ENCODE peak calls at places on chromosomes 12 and 14, in nine cellular contexts. One of them, this sample, is unnamed.

GRCh38 chr14:97634786-97635185 is 837.6 kb downstream of the VRK1 start:
- DNase-seq in adipocyte: no peak
- DNase-seq in heart right ventricle: no peak
- DNase-seq in T-helper 1 cell: peak; percentile 56
- DNase-seq in activated CD4-positive, alpha-beta T cell treated with anti-CD3 and anti-CD28 coated beads for 1 hour: peak; percentile 19
- DNase-seq in stimulated activated CD4-positive, alpha-beta T cell treated with anti-CD3 and anti-CD28 coated beads, Interleukin-2, amount 100 ng/mL, for 24 hours: no peak
- DNase-seq in progenitor cell of endocrine pancreas: no peak
- DNase-seq in activated CD4-positive, alpha-beta memory T cell treated with anti-CD3 and anti-CD28 coated beads, Interleukin-2, amount 10 ng/mL, durations not matched to agents 7 days and 5 days: peak; percentile 29
- DNase-seq in frontal cortex: peak; percentile 5
- DNase-seq in this sample: no peak

GRCh38 chr14:23076785-23077408 is 18.0 kb downstream of the ACIN1 start:
- DNase-seq in adipocyte: peak; percentile 72
- DNase-seq in heart right ventricle: no peak
- DNase-seq in T-helper 1 cell: no peak
- DNase-seq in activated CD4-positive, alpha-beta T cell treated with anti-CD3 and anti-CD28 coated beads for 1 hour: no peak
- DNase-seq in stimulated activated CD4-positive, alpha-beta T cell treated with anti-CD3 and anti-CD28 coated beads, Interleukin-2, amount 100 ng/mL, for 24 hours: peak; percentile 42
- DNase-seq in progenitor cell of endocrine pancreas: no peak
- DNase-seq in activated CD4-positive, alpha-beta memory T cell treated with anti-CD3 and anti-CD28 coated beads, Interleukin-2, amount 10 ng/mL, durations not matched to agents 7 days and 5 days: no peak
- DNase-seq in frontal cortex: no peak
- DNase-seq in this sample: no peak

GRCh38 chr14:73785336-73785833 is 66.2 kb upstream of the PTGR2 start:
- DNase-seq in adipocyte: peak; percentile 87
- DNase-seq in heart right ventricle: peak; percentile 43
- DNase-seq in T-helper 1 cell: no peak
- DNase-seq in activated CD4-positive, alpha-beta T cell treated with anti-CD3 and anti-CD28 coated beads for 1 hour: no peak
- DNase-seq in stimulated activated CD4-positive, alpha-beta T cell treated with anti-CD3 and anti-CD28 coated beads, Interleukin-2, amount 100 ng/mL, for 24 hours: peak; percentile 31
- DNase-seq in progenitor cell of endocrine pancreas: no peak
- DNase-seq in activated CD4-positive, alpha-beta memory T cell treated with anti-CD3 and anti-CD28 coated beads, Interleukin-2, amount 10 ng/mL, durations not matched to agents 7 days and 5 days: no peak
- DNase-seq in frontal cortex: no peak
- DNase-seq in this sample: peak; percentile 41

GRCh38 chr12:109111775-109112491 is 4.5 kb upstream of the ACACB start:
- DNase-seq in adipocyte: peak; percentile 87
- DNase-seq in heart right ventricle: peak; percentile 74
- DNase-seq in T-helper 1 cell: peak; percentile 28
- DNase-seq in activated CD4-positive, alpha-beta T cell treated with anti-CD3 and anti-CD28 coated beads for 1 hour: peak; percentile 19
- DNase-seq in stimulated activated CD4-positive, alpha-beta T cell treated with anti-CD3 and anti-CD28 coated beads, Interleukin-2, amount 100 ng/mL, for 24 hours: peak; percentile 67
- DNase-seq in progenitor cell of endocrine pancreas: no peak
- DNase-seq in activated CD4-positive, alpha-beta memory T cell treated with anti-CD3 and anti-CD28 coated beads, Interleukin-2, amount 10 ng/mL, durations not matched to agents 7 days and 5 days: peak; percentile 53
- DNase-seq in frontal cortex: peak; percentile 63
- DNase-seq in this sample: peak; percentile 71

GRCh38 chr14:32400480-32400879 is 71.4 kb downstream of the AKAP6 start:
- DNase-seq in adipocyte: no peak
- DNase-seq in heart right ventricle: no peak
- DNase-seq in T-helper 1 cell: no peak
- DNase-seq in activated CD4-positive, alpha-beta T cell treated with anti-CD3 and anti-CD28 coated beads for 1 hour: no peak
- DNase-seq in stimulated activated CD4-positive, alpha-beta T cell treated with anti-CD3 and anti-CD28 coated beads, Interleukin-2, amount 100 ng/mL, for 24 hours: no peak
- DNase-seq in progenitor cell of endocrine pancreas: no peak
- DNase-seq in activated CD4-positive, alpha-beta memory T cell treated with anti-CD3 and anti-CD28 coated beads, Interleukin-2, amount 10 ng/mL, durations not matched to agents 7 days and 5 days: no peak
- DNase-seq in frontal cortex: no peak
- DNase-seq in this sample: no peak

GRCh38 chr12:49092816-49093406 is 1.7 kb downstream of the DHH start:
- DNase-seq in adipocyte: no peak
- DNase-seq in heart right ventricle: no peak
- DNase-seq in T-helper 1 cell: no peak
- DNase-seq in activated CD4-positive, alpha-beta T cell treated with anti-CD3 and anti-CD28 coated beads for 1 hour: no peak
- DNase-seq in stimulated activated CD4-positive, alpha-beta T cell treated with anti-CD3 and anti-CD28 coated beads, Interleukin-2, amount 100 ng/mL, for 24 hours: no peak
- DNase-seq in progenitor cell of endocrine pancreas: no peak
- DNase-seq in activated CD4-positive, alpha-beta memory T cell treated with anti-CD3 and anti-CD28 coated beads, Interleukin-2, amount 10 ng/mL, durations not matched to agents 7 days and 5 days: no peak
- DNase-seq in frontal cortex: no peak
- DNase-seq in this sample: no peak

GRCh38 chr14:65496178-65496993 is 83.9 kb downstream of the FUT8 start:
- DNase-seq in adipocyte: peak; percentile 4
- DNase-seq in heart right ventricle: no peak
- DNase-seq in T-helper 1 cell: no peak
- DNase-seq in activated CD4-positive, alpha-beta T cell treated with anti-CD3 and anti-CD28 coated beads for 1 hour: no peak
- DNase-seq in stimulated activated CD4-positive, alpha-beta T cell treated with anti-CD3 and anti-CD28 coated beads, Interleukin-2, amount 100 ng/mL, for 24 hours: no peak
- DNase-seq in progenitor cell of endocrine pancreas: no peak
- DNase-seq in activated CD4-positive, alpha-beta memory T cell treated with anti-CD3 and anti-CD28 coated beads, Interleukin-2, amount 10 ng/mL, durations not matched to agents 7 days and 5 days: no peak
- DNase-seq in frontal cortex: no peak
- DNase-seq in this sample: no peak

GRCh38 chr14:90599748-90600507 is 203.1 kb downstream of the CALM1 start:
- DNase-seq in adipocyte: peak; percentile 59
- DNase-seq in heart right ventricle: no peak
- DNase-seq in T-helper 1 cell: no peak
- DNase-seq in activated CD4-positive, alpha-beta T cell treated with anti-CD3 and anti-CD28 coated beads for 1 hour: no peak
- DNase-seq in stimulated activated CD4-positive, alpha-beta T cell treated with anti-CD3 and anti-CD28 coated beads, Interleukin-2, amount 100 ng/mL, for 24 hours: no peak
- DNase-seq in progenitor cell of endocrine pancreas: no peak
- DNase-seq in activated CD4-positive, alpha-beta memory T cell treated with anti-CD3 and anti-CD28 coated beads, Interleukin-2, amount 10 ng/mL, durations not matched to agents 7 days and 5 days: no peak
- DNase-seq in frontal cortex: no peak
- DNase-seq in this sample: no peak

GRCh38 chr12:12099102-12099501 is 28.4 kb downstream of the BCL2L14 start:
- DNase-seq in adipocyte: no peak
- DNase-seq in heart right ventricle: no peak
- DNase-seq in T-helper 1 cell: no peak
- DNase-seq in activated CD4-positive, alpha-beta T cell treated with anti-CD3 and anti-CD28 coated beads for 1 hour: no peak
- DNase-seq in stimulated activated CD4-positive, alpha-beta T cell treated with anti-CD3 and anti-CD28 coated beads, Interleukin-2, amount 100 ng/mL, for 24 hours: no peak
- DNase-seq in progenitor cell of endocrine pancreas: no peak
- DNase-seq in activated CD4-positive, alpha-beta memory T cell treated with anti-CD3 and anti-CD28 coated beads, Interleukin-2, amount 10 ng/mL, durations not matched to agents 7 days and 5 days: no peak
- DNase-seq in frontal cortex: no peak
- DNase-seq in this sample: no peak

GRCh38 chr12:131346578-131347344 is 364.1 kb upstream of the SFSWAP start:
- DNase-seq in adipocyte: no peak
- DNase-seq in heart right ventricle: no peak
- DNase-seq in T-helper 1 cell: no peak
- DNase-seq in activated CD4-positive, alpha-beta T cell treated with anti-CD3 and anti-CD28 coated beads for 1 hour: no peak
- DNase-seq in stimulated activated CD4-positive, alpha-beta T cell treated with anti-CD3 and anti-CD28 coated beads, Interleukin-2, amount 100 ng/mL, for 24 hours: no peak
- DNase-seq in progenitor cell of endocrine pancreas: no peak
- DNase-seq in activated CD4-positive, alpha-beta memory T cell treated with anti-CD3 and anti-CD28 coated beads, Interleukin-2, amount 10 ng/mL, durations not matched to agents 7 days and 5 days: no peak
- DNase-seq in frontal cortex: no peak
- DNase-seq in this sample: no peak

GRCh38 chr14:23577004-23577681 is 1.4 kb downstream of the JPH4 start:
- DNase-seq in adipocyte: peak; percentile 15
- DNase-seq in heart right ventricle: no peak
- DNase-seq in T-helper 1 cell: no peak
- DNase-seq in activated CD4-positive, alpha-beta T cell treated with anti-CD3 and anti-CD28 coated beads for 1 hour: no peak
- DNase-seq in stimulated activated CD4-positive, alpha-beta T cell treated with anti-CD3 and anti-CD28 coated beads, Interleukin-2, amount 100 ng/mL, for 24 hours: no peak
- DNase-seq in progenitor cell of endocrine pancreas: no peak
- DNase-seq in activated CD4-positive, alpha-beta memory T cell treated with anti-CD3 and anti-CD28 coated beads, Interleukin-2, amount 10 ng/mL, durations not matched to agents 7 days and 5 days: no peak
- DNase-seq in frontal cortex: peak; percentile 60
- DNase-seq in this sample: no peak

GRCh38 chr14:69288001-69288771 is 28.2 kb downstream of the GALNT16 start:
- DNase-seq in adipocyte: peak; percentile 53
- DNase-seq in heart right ventricle: peak; percentile 65
- DNase-seq in T-helper 1 cell: no peak
- DNase-seq in activated CD4-positive, alpha-beta T cell treated with anti-CD3 and anti-CD28 coated beads for 1 hour: no peak
- DNase-seq in stimulated activated CD4-positive, alpha-beta T cell treated with anti-CD3 and anti-CD28 coated beads, Interleukin-2, amount 100 ng/mL, for 24 hours: no peak
- DNase-seq in progenitor cell of endocrine pancreas: no peak
- DNase-seq in activated CD4-positive, alpha-beta memory T cell treated with anti-CD3 and anti-CD28 coated beads, Interleukin-2, amount 10 ng/mL, durations not matched to agents 7 days and 5 days: no peak
- DNase-seq in frontal cortex: peak; percentile 34
- DNase-seq in this sample: no peak

GRCh38 chr12:108613548-108613947 is 15.7 kb upstream of the TMEM119 start:
- DNase-seq in adipocyte: no peak
- DNase-seq in heart right ventricle: no peak
- DNase-seq in T-helper 1 cell: no peak
- DNase-seq in activated CD4-positive, alpha-beta T cell treated with anti-CD3 and anti-CD28 coated beads for 1 hour: no peak
- DNase-seq in stimulated activated CD4-positive, alpha-beta T cell treated with anti-CD3 and anti-CD28 coated beads, Interleukin-2, amount 100 ng/mL, for 24 hours: no peak
- DNase-seq in progenitor cell of endocrine pancreas: no peak
- DNase-seq in activated CD4-positive, alpha-beta memory T cell treated with anti-CD3 and anti-CD28 coated beads, Interleukin-2, amount 10 ng/mL, durations not matched to agents 7 days and 5 days: no peak
- DNase-seq in frontal cortex: no peak
- DNase-seq in this sample: no peak

GRCh38 chr12:123757555-123757954 is 4.5 kb upstream of the DNAH10 start:
- DNase-seq in adipocyte: peak; percentile 88
- DNase-seq in heart right ventricle: no peak
- DNase-seq in T-helper 1 cell: no peak
- DNase-seq in activated CD4-positive, alpha-beta T cell treated with anti-CD3 and anti-CD28 coated beads for 1 hour: no peak
- DNase-seq in stimulated activated CD4-positive, alpha-beta T cell treated with anti-CD3 and anti-CD28 coated beads, Interleukin-2, amount 100 ng/mL, for 24 hours: no peak
- DNase-seq in progenitor cell of endocrine pancreas: no peak
- DNase-seq in activated CD4-positive, alpha-beta memory T cell treated with anti-CD3 and anti-CD28 coated beads, Interleukin-2, amount 10 ng/mL, durations not matched to agents 7 days and 5 days: no peak
- DNase-seq in frontal cortex: no peak
- DNase-seq in this sample: no peak

GRCh38 chr14:105889666-105890473 is 363.5 kb downstream of the TMEM121 start:
- DNase-seq in adipocyte: no peak
- DNase-seq in heart right ventricle: no peak
- DNase-seq in T-helper 1 cell: no peak
- DNase-seq in activated CD4-positive, alpha-beta T cell treated with anti-CD3 and anti-CD28 coated beads for 1 hour: no peak
- DNase-seq in stimulated activated CD4-positive, alpha-beta T cell treated with anti-CD3 and anti-CD28 coated beads, Interleukin-2, amount 100 ng/mL, for 24 hours: no peak
- DNase-seq in progenitor cell of endocrine pancreas: no peak
- DNase-seq in activated CD4-positive, alpha-beta memory T cell treated with anti-CD3 and anti-CD28 coated beads, Interleukin-2, amount 10 ng/mL, durations not matched to agents 7 days and 5 days: no peak
- DNase-seq in frontal cortex: no peak
- DNase-seq in this sample: no peak

GRCh38 chr14:103628221-103628683 is 759 bp upstream of the KLC1 start:
- DNase-seq in adipocyte: peak; percentile 91
- DNase-seq in heart right ventricle: peak; percentile 65
- DNase-seq in T-helper 1 cell: no peak
- DNase-seq in activated CD4-positive, alpha-beta T cell treated with anti-CD3 and anti-CD28 coated beads for 1 hour: no peak
- DNase-seq in stimulated activated CD4-positive, alpha-beta T cell treated with anti-CD3 and anti-CD28 coated beads, Interleukin-2, amount 100 ng/mL, for 24 hours: peak; percentile 22
- DNase-seq in progenitor cell of endocrine pancreas: peak; percentile 41
- DNase-seq in activated CD4-positive, alpha-beta memory T cell treated with anti-CD3 and anti-CD28 coated beads, Interleukin-2, amount 10 ng/mL, durations not matched to agents 7 days and 5 days: no peak
- DNase-seq in frontal cortex: peak; percentile 65
- DNase-seq in this sample: no peak